ENCODE peak calls at places on chromosome 3, in ten cellular contexts. P is right cardiac atrium; O is CD8-positive, alpha-beta memory T cell; T is ovary; L is right lobe of liver; A is GM23248; B is transverse colon; N is left ventricle myocardium inferior; I is aorta; F is uterus. X is an unnamed sample. For H3K4me1 and H3K9me3, the result is how much of the 10 kb centered on the place peaks cover.

GRCh38 chr3:81776643-81777042 is 15.2 kb upstream of the GBE1 start:
- DNase-seq in P (no peak), O (no peak), T (no peak), L (no peak), A (no peak), B (no peak), N (no peak), I (no peak), F (no peak), X (no peak)

GRCh38 chr3:111954228-111954990 is 24.4 kb upstream of the ABHD10 start:
- DNase-seq in P (no peak), O (no peak), T (no peak), L (no peak), A (peak), B (no peak), N (no peak), I (no peak), F (no peak), X (no peak)

GRCh38 chr3:32403663-32404062 is 12.0 kb downstream of the CMTM7 start:
- DNase-seq in P (no peak), O (no peak), T (no peak), L (no peak), A (no peak), B (no peak), N (no peak), I (no peak), F (no peak), X (no peak)

GRCh38 chr3:53496984-53497383 is 2.6 kb downstream of the CACNA1D start:
- DNase-seq in P (no peak), O (no peak), T (no peak), L (no peak), A (no peak), B (no peak), N (no peak), I (no peak), F (no peak), X (no peak)

GRCh38 chr3:111695584-111696213 is 100.6 kb upstream of the ZBED2 start:
- DNase-seq in P (no peak), O (no peak), T (no peak), L (no peak), A (peak), B (no peak), N (no peak), I (no peak), F (no peak), X (no peak)

GRCh38 chr3:159667261-159667660 is 321.4 kb upstream of the IL12A start:
- DNase-seq in P (no peak), O (no peak), T (no peak), L (no peak), A (peak), B (no peak), N (no peak), I (no peak), F (no peak), X (no peak)

GRCh38 chr3:172856766-172857742 is 106.5 kb downstream of the ECT2 start:
- DNase-seq in P (peak), O (no peak), T (no peak), L (no peak), A (no peak), B (peak), N (peak), I (no peak), F (peak), X (no peak)

GRCh38 chr3:72174043-72174442 is 389.1 kb upstream of the PROK2 start:
- DNase-seq in P (no peak), O (no peak), T (no peak), L (no peak), A (peak), B (no peak), N (no peak), I (no peak), F (peak), X (no peak)

GRCh38 chr3:195583831-195584542 is at the start of gene APOD:
- DNase-seq in P (no peak), O (no peak), T (peak), L (no peak), A (peak), B (peak), N (peak), I (no peak), F (peak), X (peak)

GRCh38 chr3:115518100-115518852 is 105.0 kb upstream of the GAP43 start:
- DNase-seq in P (peak), O (no peak), T (no peak), L (no peak), A (peak), B (no peak), N (peak), I (peak), F (peak), X (peak)

GRCh38 chr3:134228461-134228860 is 22.2 kb downstream of the RYK start:
- DNase-seq in P (no peak), O (no peak), T (no peak), L (no peak), A (no peak), B (no peak), N (no peak), I (no peak), F (no peak), X (no peak)

GRCh38 chr3:84224262-84224661 is 734.5 kb upstream of the CADM2 start:
- DNase-seq in P (no peak), O (no peak), T (no peak), L (no peak), A (no peak), B (no peak), N (no peak), I (no peak), F (no peak), X (no peak)

GRCh38 chr3:141960731-141961130 is 84.3 kb downstream of the ATP1B3 start:
- DNase-seq in P (no peak), O (no peak), T (no peak), L (no peak), A (peak), B (no peak), N (no peak), I (no peak), F (no peak), X (no peak)

GRCh38 chr3:27758083-27758482 is 36.0 kb upstream of the EOMES start:
- DNase-seq in P (no peak), O (no peak), T (no peak), L (no peak), A (peak), B (no peak), N (no peak), I (no peak), F (no peak), X (no peak)

GRCh38 chr3:52892625-52893311 is 4.6 kb downstream of the STIMATE start:
- DNase-seq in P (no peak), O (peak), T (no peak), L (no peak), A (peak), B (no peak), N (no peak), I (no peak), F (no peak), X (no peak)

GRCh38 chr3:29468150-29468549 is 187.3 kb downstream of the RBMS3 start:
- DNase-seq in P (no peak), O (no peak), T (no peak), L (no peak), A (no peak), B (no peak), N (no peak), I (no peak), F (no peak), X (no peak)

GRCh38 chr3:55143928-55144671 is 216.2 kb upstream of the LRTM1 start:
- DNase-seq in P (no peak), O (no peak), T (no peak), L (no peak), A (peak), B (no peak), N (no peak), I (no peak), F (no peak), X (no peak)

GRCh38 chr3:141279074-141279945 is 47.7 kb downstream of the PXYLP1 start:
- DNase-seq in P (no peak), O (no peak), T (no peak), L (no peak), A (peak), B (no peak), N (no peak), I (no peak), F (no peak), X (no peak)

GRCh38 chr3:136790786-136791185 is 28.1 kb upstream of the SLC35G2 start:
- DNase-seq in P (no peak), O (no peak), T (no peak), L (no peak), A (no peak), B (no peak), N (no peak), I (no peak), F (no peak), X (no peak)

GRCh38 chr3:133479895-133480669 is 80.2 kb downstream of the BFSP2 start:
- DNase-seq in P (no peak), O (no peak), T (no peak), L (no peak), A (no peak), B (no peak), N (no peak), I (no peak), F (no peak), X (no peak)

GRCh38 chr3:36408146-36408545 is 27.8 kb downstream of the STAC start:
- DNase-seq in P (no peak), O (no peak), T (no peak), L (no peak), A (no peak), B (no peak), N (no peak), I (no peak), F (no peak), X (no peak)

GRCh38 chr3:32360514-32360869 is 31.2 kb upstream of the CMTM7 start:
- DNase-seq in P (no peak), O (no peak), T (no peak), L (no peak), A (no peak), B (no peak), N (no peak), I (no peak), F (no peak), X (no peak)

GRCh38 chr3:33401781-33402180 is 38.4 kb downstream of the UBP1 start:
- DNase-seq in P (no peak), O (no peak), T (no peak), L (no peak), A (peak), B (no peak), N (no peak), I (no peak), F (no peak), X (no peak)

GRCh38 chr3:188267790-188268333 is 113.9 kb downstream of the LPP start:
- DNase-seq in P (no peak), O (no peak), T (no peak), L (no peak), A (no peak), B (no peak), N (no peak), I (no peak), F (no peak), X (no peak)

GRCh38 chr3:117278424-117279190 is 569.0 kb downstream of the TUSC7 start:
- DNase-seq in P (no peak), O (no peak), T (no peak), L (peak), A (peak), B (peak), N (no peak), I (no peak), F (no peak), X (peak)

GRCh38 chr3:42664443-42664814 is 10.9 kb downstream of the ZBTB47 start:
- DNase-seq in P (no peak), O (no peak), T (no peak), L (no peak), A (no peak), B (no peak), N (no peak), I (no peak), F (no peak), X (no peak)

GRCh38 chr3:129624347-129625070 is 18.0 kb upstream of the PLXND1 start:
- DNase-seq in P (peak), O (no peak), T (peak), L (peak), A (peak), B (no peak), N (peak), I (peak), F (no peak), X (no peak)

GRCh38 chr3:137217733-137218132 is 259.9 kb downstream of the IL20RB start:
- DNase-seq in P (no peak), O (no peak), T (no peak), L (no peak), A (no peak), B (no peak), N (no peak), I (no peak), F (no peak), X (peak)

GRCh38 chr3:196569003-196569516 is 600 bp downstream of the FBXO45 start:
- DNase-seq in P (peak), O (peak), T (no peak), L (peak), A (peak), B (peak), N (peak), I (peak), F (peak), X (peak)

GRCh38 chr3:50238549-50239026 is 2.6 kb downstream of the GNAI2 start:
- DNase-seq in P (peak), O (no peak), T (peak), L (peak), A (peak), B (peak), N (peak), I (peak), F (peak), X (peak)

GRCh38 chr3:159200176-159200575 is 398.3 kb downstream of the MFSD1 start:
- DNase-seq in P (no peak), O (no peak), T (no peak), L (no peak), A (peak), B (no peak), N (no peak), I (no peak), F (no peak), X (no peak)

GRCh38 chr3:54120657-54121403 is 1.5 kb upstream of the CACNA2D3 start:
- DNase-seq in P (peak), O (no peak), T (peak), L (peak), A (peak), B (no peak), N (no peak), I (no peak), F (no peak), X (peak)

GRCh38 chr3:99777708-99778107 is 40.0 kb upstream of the CMSS1 start:
- DNase-seq in P (no peak), O (no peak), T (no peak), L (no peak), A (no peak), B (no peak), N (no peak), I (no peak), F (no peak), X (no peak)
- H3K4me1 ChIP-seq in P (under half), O (under half), T (under half), L (under half), A (under half), B (under half), N (under half), I (under half), F (under half), X (under half)

GRCh38 chr3:106830334-106830733 is 546.9 kb upstream of the CCDC54 start:
- DNase-seq in P (no peak), O (no peak), T (no peak), L (no peak), A (no peak), B (no peak), N (no peak), I (no peak), F (no peak), X (no peak)
- H3K9me3 ChIP-seq in P (under half), O (under half), T (under half), L (under half), A (under half), B (under half), N (under half), I (under half), F (under half), X (under half)

GRCh38 chr3:108132727-108133373 is 42.0 kb upstream of the CD47 start:
- DNase-seq in P (no peak), O (no peak), T (no peak), L (no peak), A (peak), B (no peak), N (no peak), I (no peak), F (no peak), X (no peak)
- H3K4me1 ChIP-seq in P (under half), O (half or more), T (under half), L (under half), A (under half), B (under half), N (under half), I (under half), F (under half), X (under half)

GRCh38 chr3:186108106-186108940 is 566 bp downstream of the ETV5 start:
- DNase-seq in P (peak), O (peak), T (peak), L (peak), A (peak), B (no peak), N (peak), I (peak), F (no peak), X (peak)

GRCh38 chr3:186105543-186105942 is 3.3 kb downstream of the ETV5 start:
- DNase-seq in P (no peak), O (no peak), T (no peak), L (no peak), A (no peak), B (no peak), N (no peak), I (no peak), F (no peak), X (no peak)

GRCh38 chr3:186108941-186109865 is at the start of gene ETV5:
- DNase-seq in P (peak), O (peak), T (peak), L (peak), A (peak), B (peak), N (peak), I (peak), F (peak), X (peak)

GRCh38 chr3:186109897-186110803 is 1.3 kb upstream of the ETV5 start:
- DNase-seq in P (peak), O (no peak), T (peak), L (no peak), A (peak), B (no peak), N (no peak), I (peak), F (peak), X (peak)

DNA sequence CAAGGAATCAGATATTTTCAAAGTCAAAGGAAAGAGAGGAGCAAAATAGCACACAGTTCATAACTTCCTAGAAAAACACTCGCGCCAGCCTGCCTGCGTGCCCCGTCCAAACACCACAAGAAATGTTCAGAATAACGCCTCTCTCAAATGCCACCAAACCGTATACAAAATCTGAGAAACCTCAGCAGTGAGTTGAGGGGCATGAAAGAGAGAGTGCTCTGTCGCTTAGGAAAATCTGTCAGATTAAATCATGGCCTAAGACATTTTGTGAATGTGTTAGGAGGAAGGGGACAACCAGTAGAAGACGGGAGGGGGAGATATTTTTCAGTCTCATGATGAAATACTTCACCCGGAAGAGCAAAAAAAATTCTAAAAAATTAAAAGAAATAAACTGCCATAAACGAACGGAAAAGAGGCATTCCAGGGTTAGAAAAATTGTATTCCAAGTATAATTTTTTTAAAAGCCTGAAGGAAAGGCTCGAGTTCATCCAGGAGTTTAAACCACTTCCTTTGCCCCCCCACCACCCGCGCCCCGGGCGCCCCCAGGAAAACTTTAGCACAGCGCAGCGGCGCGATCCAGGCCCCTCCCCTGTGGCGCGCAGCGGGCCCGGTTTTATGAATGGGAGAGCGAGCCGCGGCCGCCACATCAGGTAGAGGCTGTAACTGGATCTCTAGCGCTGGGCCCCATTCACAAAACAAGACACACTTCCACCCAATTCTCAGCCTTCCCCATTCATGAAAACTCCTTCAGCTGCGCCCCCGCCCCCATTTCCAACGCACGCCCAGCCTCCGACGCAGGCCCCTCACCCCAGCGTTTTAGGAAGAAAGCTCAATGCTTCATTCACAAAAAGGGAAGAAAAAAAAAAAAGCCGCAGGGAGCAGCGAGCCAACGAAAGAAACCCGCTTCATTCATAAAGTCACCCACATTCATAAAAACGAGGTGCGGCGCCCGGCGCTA is 1.5 kb downstream of the ETV5 start:
- DNase-seq in P (peak), O (peak), T (peak), L (peak), A (peak), B (peak), N (peak), I (peak), F (peak), X (peak)
- H3K9me3 ChIP-seq in P (under half), O (under half), T (under half), L (under half), A (under half), B (under half), N (under half), I (under half), F (under half), X (under half)

GRCh38 chr3:156816091-156816793 is 9.9 kb upstream of the LEKR1 start:
- DNase-seq in P (peak), O (no peak), T (peak), L (peak), A (peak), B (peak), N (peak), I (peak), F (peak), X (peak)
- H3K4me1 ChIP-seq in P (under half), O (under half), T (under half), L (under half), A (half or more), B (under half), N (under half), I (under half), F (under half), X (under half)

X was measured in testis.